ENCODE peak calls at places on chromosomes 5 and 9, in six cellular contexts. N, S, D, G, X and C are unnamed samples.

GRCh38 chr5:172133359-172134029 is 54.5 kb downstream of the STK10 start:
- DNase-seq in N (no peak), S (no peak), D (no peak), G (no peak), X (no peak), C (no peak)

GRCh38 chr9:128764361-128764760 is 7.4 kb downstream of the ZER1 start:
- DNase-seq in N (peak; percentile 38), S (peak; percentile 50), D (no peak), G (no peak), X (no peak), C (no peak)

GRCh38 chr9:84621811-84622210 is 47.7 kb upstream of the NTRK2 start:
- DNase-seq in N (no peak), S (no peak), D (no peak), G (no peak), X (no peak), C (no peak)

GRCh38 chr5:6410421-6410820 is 32.1 kb upstream of the MED10 start:
- DNase-seq in N (no peak), S (no peak), D (no peak), G (no peak), X (no peak), C (no peak)

GRCh38 chr5:83173826-83174225 is 96.5 kb downstream of the XRCC4 start:
- DNase-seq in N (no peak), S (no peak), D (no peak), G (no peak), X (no peak), C (no peak)

GRCh38 chr9:6040077-6040476 is 24.7 kb upstream of the RANBP6 start:
- DNase-seq in N (no peak), S (no peak), D (no peak), G (no peak), X (no peak), C (no peak)

GRCh38 chr9:117286245-117286644 is 128.6 kb downstream of the ASTN2 start:
- DNase-seq in N (no peak), S (no peak), D (no peak), G (no peak), X (no peak), C (no peak)

GRCh38 chr5:21573915-21574314 is 1279.2 kb downstream of the CDH12 start:
- DNase-seq in N (no peak), S (no peak), D (no peak), G (no peak), X (no peak), C (no peak)

GRCh38 chr9:132164604-132165362 is 2.9 kb downstream of the NTNG2 start:
- DNase-seq in N (no peak), S (no peak), D (peak; percentile 12), G (no peak), X (no peak), C (no peak)

GRCh38 chr5:151107084-151107483 is 26.2 kb upstream of the TNIP1 start:
- DNase-seq in N (no peak), S (no peak), D (no peak), G (no peak), X (no peak), C (no peak)

DNA sequence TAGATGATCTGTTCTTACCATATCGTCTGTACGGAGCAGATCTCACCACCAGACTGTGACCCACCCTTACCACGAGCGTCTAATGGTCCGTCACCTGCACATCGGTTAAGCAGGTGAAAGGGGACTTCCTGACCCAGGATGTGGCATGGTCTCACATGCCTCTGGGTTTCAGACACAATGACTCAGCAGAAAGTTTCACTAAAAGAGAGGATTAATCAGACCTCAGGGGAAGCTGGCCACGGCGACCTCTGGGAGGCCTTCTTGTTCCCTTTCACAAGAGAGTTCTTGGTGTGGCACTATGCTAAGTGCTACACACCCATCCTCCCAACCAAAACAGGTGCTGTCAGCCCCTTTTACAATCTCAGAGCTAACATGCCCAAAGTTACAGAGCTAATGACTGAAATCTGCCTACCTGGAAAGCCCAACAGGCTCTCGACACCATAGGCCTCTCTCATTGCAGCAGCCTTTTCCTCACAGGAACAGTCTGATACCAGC is 41.6 kb downstream of the ADAMTS12 start:
- DNase-seq in N (peak; percentile 25), S (no peak), D (peak; percentile 3), G (no peak), X (peak; percentile 99), C (no peak)
- TF ChIP-seq ATF3 in N (no peak), S (no peak), D (no peak), G (no peak), X (no peak), C (no peak)

GRCh38 chr5:176533894-176534611 is 3.1 kb downstream of the RNF44 start:
- DNase-seq in N (no peak), S (no peak), D (peak; percentile 71), G (no peak), X (no peak), C (no peak)
- TF ChIP-seq ATF3 in N (no peak), S (no peak), D (no peak), G (no peak), X (no peak), C (no peak)

GRCh38 chr5:149317281-149318048 is 27.8 kb upstream of the GRPEL2 start:
- DNase-seq in N (peak; percentile 73), S (no peak), D (peak; percentile 52), G (no peak), X (no peak), C (peak; percentile 23)
- TF ChIP-seq ATF3 in N (no peak), S (no peak), D (no peak), G (no peak), X (no peak), C (no peak)

GRCh38 chr9:126702501-126703329 is 89.0 kb downstream of the LMX1B start:
- DNase-seq in N (peak; percentile 55), S (peak; percentile 84), D (no peak), G (no peak), X (no peak), C (no peak)
- TF ChIP-seq ATF3 in N (no peak), S (no peak), D (no peak), G (no peak), X (no peak), C (no peak)

GRCh38 chr9:459491-460444 is 245.1 kb downstream of the DOCK8 start:
- DNase-seq in N (no peak), S (no peak), D (no peak), G (no peak), X (no peak), C (no peak)
- TF ChIP-seq ATF3 in N (no peak), S (no peak), D (no peak), G (no peak), X (no peak), C (no peak)

GRCh38 chr9:110952018-110952864 is 86.0 kb downstream of the LPAR1 start:
- DNase-seq in N (no peak), S (no peak), D (no peak), G (no peak), X (no peak), C (no peak)
- TF ChIP-seq ATF3 in N (no peak), S (no peak), D (no peak), G (no peak), X (no peak), C (no peak)